ENCODE peak calls at places on chromosomes 13 and 19, in nine cellular contexts. F, Q, Y, W, O, S, X, U and D are unnamed samples.

GRCh38 chr13:22235285-22235949 is 564.5 kb downstream of the FGF9 start:
- DNase-seq in F (no peak), Q (no peak), Y (peak; percentile 25), W (no peak), O (no peak), S (no peak), X (peak; percentile 83), U (peak; percentile 48), D (no peak)

GRCh38 chr19:14383556-14383897 is 2.3 kb downstream of the ADGRE5 start:
- DNase-seq in F (peak; percentile 57), Q (no peak), Y (no peak), W (peak; percentile 52), O (no peak), S (no peak), X (no peak), U (no peak), D (no peak)

GRCh38 chr19:42229855-42230331 is 9.8 kb downstream of the ZNF526 start:
- DNase-seq in F (peak; percentile 48), Q (no peak), Y (no peak), W (no peak), O (no peak), S (no peak), X (no peak), U (no peak), D (no peak)

GRCh38 chr19:41552558-41552957 is 23.4 kb upstream of the CEACAM21 start:
- DNase-seq in F (no peak), Q (no peak), Y (no peak), W (no peak), O (no peak), S (no peak), X (no peak), U (no peak), D (no peak)

GRCh38 chr13:45149964-45150363 is 29.7 kb downstream of the GTF2F2 start:
- DNase-seq in F (no peak), Q (no peak), Y (no peak), W (no peak), O (no peak), S (no peak), X (no peak), U (no peak), D (no peak)

GRCh38 chr13:66618702-66619101 is 611.4 kb downstream of the PCDH9 start:
- DNase-seq in F (peak; percentile 44), Q (no peak), Y (peak; percentile 7), W (no peak), O (no peak), S (no peak), X (no peak), U (no peak), D (no peak)

GRCh38 chr13:110683203-110683883 is 22.6 kb downstream of the CARS2 start:
- DNase-seq in F (peak; percentile 39), Q (no peak), Y (no peak), W (peak; percentile 47), O (no peak), S (no peak), X (no peak), U (no peak), D (no peak)

GRCh38 chr19:37079238-37079637 is 1.0 kb downstream of the ZNF420 start:
- DNase-seq in F (no peak), Q (no peak), Y (peak; percentile 5), W (peak; percentile 4), O (no peak), S (no peak), X (no peak), U (no peak), D (no peak)

GRCh38 chr13:36819811-36820140 is 754 bp downstream of the RFXAP start:
- DNase-seq in F (peak; percentile 61), Q (no peak), Y (peak; percentile 61), W (peak; percentile 63), O (no peak), S (no peak), X (no peak), U (no peak), D (no peak)

GRCh38 chr19:49987159-49987698 is 26.3 kb upstream of the SIGLEC11 start:
- DNase-seq in F (peak; percentile 94), Q (peak; percentile 71), Y (peak; percentile 99), W (peak; percentile 94), O (no peak), S (peak; percentile 88), X (peak; percentile 99), U (peak; percentile 80), D (peak; percentile 74)

GRCh38 chr19:53977991-53978731 is 13.3 kb upstream of the CACNG6 start:
- DNase-seq in F (peak; percentile 96), Q (peak; percentile 32), Y (peak; percentile 99), W (no peak), O (peak; percentile 72), S (peak; percentile 64), X (peak; percentile 98), U (no peak), D (no peak)

GRCh38 chr19:47157455-47158321 is 27.1 kb downstream of the SAE1 start:
- DNase-seq in F (no peak), Q (no peak), Y (peak; percentile 62), W (peak; percentile 68), O (no peak), S (no peak), X (peak; percentile 91), U (no peak), D (no peak)

GRCh38 chr19:12140545-12141404 is 625 bp upstream of the ZNF20 start:
- DNase-seq in F (peak; percentile 90), Q (peak; percentile 38), Y (peak; percentile 87), W (peak; percentile 90), O (no peak), S (peak; percentile 89), X (peak; percentile 96), U (peak; percentile 86), D (peak; percentile 77)

GRCh38 chr13:65414187-65414586 is 1815.9 kb downstream of the PCDH9 start:
- DNase-seq in F (no peak), Q (no peak), Y (no peak), W (no peak), O (no peak), S (no peak), X (no peak), U (no peak), D (no peak)

GRCh38 chr19:58218899-58219298 is 9.8 kb upstream of the ZNF544 start:
- DNase-seq in F (peak; percentile 43), Q (no peak), Y (peak; percentile 26), W (peak; percentile 33), O (no peak), S (no peak), X (peak; percentile 76), U (no peak), D (no peak)

GRCh38 chr19:58229255-58229639 is 533 bp downstream of the ZNF544 start:
- DNase-seq in F (peak; percentile 57), Q (no peak), Y (peak; percentile 65), W (peak; percentile 54), O (no peak), S (no peak), X (peak; percentile 81), U (peak; percentile 31), D (no peak)

GRCh38 chr13:33285420-33286124 is at the start of gene STARD13:
- DNase-seq in F (peak; percentile 98), Q (peak; percentile 93), Y (peak; percentile 91), W (peak; percentile 20), O (peak; percentile 96), S (peak; percentile 91), X (peak; percentile 98), U (peak; percentile 88), D (no peak)

GRCh38 chr19:49331616-49332055 is 3.6 kb upstream of the CD37 start:
- DNase-seq in F (peak; percentile 79), Q (no peak), Y (peak; percentile 64), W (peak; percentile 57), O (no peak), S (peak; percentile 79), X (peak; percentile 82), U (peak; percentile 52), D (no peak)

GRCh38 chr13:51614350-51614786 is 30.1 kb downstream of the WDFY2 start:
- DNase-seq in F (peak; percentile 93), Q (no peak), Y (no peak), W (peak; percentile 85), O (no peak), S (no peak), X (no peak), U (no peak), D (no peak)

GRCh38 chr13:30431269-30431950 is 9.1 kb downstream of the UBE2L5 start:
- DNase-seq in F (no peak), Q (no peak), Y (no peak), W (no peak), O (no peak), S (no peak), X (no peak), U (peak; percentile 38), D (no peak)

GRCh38 chr13:54950546-54950945 is 1921.9 kb downstream of the OLFM4 start:
- DNase-seq in F (no peak), Q (no peak), Y (no peak), W (no peak), O (no peak), S (no peak), X (no peak), U (no peak), D (no peak)
- TF ChIP-seq CTCF in F (peak; percentile 26), Q (no peak), Y (peak; percentile 29), W (no peak), O (peak; percentile 10), S (no peak), X (peak; percentile 66), U (no peak), D (no peak)

GRCh38 chr13:75365724-75366173 is 116.2 kb downstream of the TBC1D4 start:
- DNase-seq in F (no peak), Q (peak; percentile 43), Y (no peak), W (no peak), O (no peak), S (no peak), X (no peak), U (no peak), D (no peak)
- TF ChIP-seq CTCF in F (peak; percentile 7), Q (peak; percentile 23), Y (no peak), W (no peak), O (peak; percentile 51), S (no peak), X (peak; percentile 54), U (no peak), D (no peak)

DNA sequence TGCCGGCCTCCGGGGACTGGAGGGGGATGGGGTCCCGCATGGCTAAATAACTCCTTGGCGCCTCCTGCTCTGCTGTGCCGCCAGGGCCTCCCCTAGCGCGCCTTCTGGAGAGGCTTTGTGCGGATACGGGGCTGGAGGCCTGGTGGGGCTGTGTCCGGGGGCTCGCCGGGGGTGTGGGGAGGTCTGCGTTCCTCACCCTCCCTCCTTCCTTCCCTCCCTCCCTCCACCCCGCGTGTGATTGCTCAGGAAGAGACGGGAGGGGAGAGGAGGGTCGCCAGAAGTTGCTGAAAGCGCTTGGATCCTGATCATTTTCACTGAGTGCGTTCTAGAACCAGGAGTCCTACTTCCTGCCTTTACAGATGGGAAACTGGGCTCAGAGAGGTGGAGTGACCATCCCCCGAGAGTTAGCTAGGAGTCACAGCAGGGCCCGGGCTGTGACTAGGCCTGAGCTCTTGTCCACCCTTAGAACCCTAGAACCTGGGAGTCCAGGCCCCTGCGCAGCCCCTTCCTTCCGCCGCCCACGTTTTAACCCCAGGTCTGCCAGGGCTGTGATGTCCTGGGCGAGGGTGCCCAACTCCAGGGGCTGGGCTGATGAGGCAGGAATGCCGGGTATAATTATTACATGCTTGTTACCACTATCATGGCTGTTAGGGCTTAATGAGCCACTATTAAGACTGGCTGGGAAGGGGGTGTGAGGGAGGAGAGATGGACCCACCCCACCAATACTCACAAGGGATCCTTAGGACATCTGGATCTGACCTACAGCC is 782 bp upstream of the JUND start:
- DNase-seq in F (no peak), Q (no peak), Y (peak; percentile 21), W (no peak), O (no peak), S (peak; percentile 73), X (no peak), U (peak; percentile 27), D (peak; percentile 45)
- TF ChIP-seq CTCF in F (no peak), Q (peak; percentile 27), Y (no peak), W (no peak), O (peak; percentile 50), S (peak; percentile 23), X (no peak), U (no peak), D (no peak)

GRCh38 chr19:5561559-5561958 is 6.2 kb downstream of the TINCR start:
- DNase-seq in F (no peak), Q (no peak), Y (no peak), W (no peak), O (no peak), S (no peak), X (peak; percentile 65), U (no peak), D (no peak)
- TF ChIP-seq CTCF in F (peak; percentile 69), Q (peak; percentile 30), Y (peak; percentile 67), W (peak; percentile 24), O (peak; percentile 77), S (peak; percentile 31), X (peak; percentile 88), U (peak; percentile 24), D (no peak)